ENCODE peak calls at places on chromosomes 4 and X, in four cellular contexts. One of them, this sample, is unnamed.

GRCh38 chrX:146481735-146482134 is 327.8 kb upstream of the CXorf51B start:
- DNase-seq in HepG2: no peak
- DNase-seq in GM12878: no peak
- DNase-seq in K562: no peak
- DNase-seq in this sample: no peak

GRCh38 chrX:119427024-119427794 is 28.1 kb downstream of the SLC25A43 start:
- DNase-seq in K562: peak
- DNase-seq in GM12878: peak
- DNase-seq in HepG2: no peak
- DNase-seq in this sample: no peak

GRCh38 chrX:19555683-19556082 is 40.4 kb upstream of the MAP3K15 start:
- DNase-seq in HepG2: no peak
- DNase-seq in GM12878: no peak
- DNase-seq in K562: no peak
- DNase-seq in this sample: no peak

GRCh38 chrX:108641589-108642272 is 94.6 kb downstream of the IRS4 start:
- DNase-seq in HepG2: no peak
- DNase-seq in K562: no peak
- DNase-seq in GM12878: no peak
- DNase-seq in this sample: no peak

GRCh38 chrX:9555354-9555753 is 90.5 kb downstream of the TBL1X start:
- DNase-seq in GM12878: no peak
- DNase-seq in K562: no peak
- DNase-seq in HepG2: no peak
- DNase-seq in this sample: no peak

GRCh38 chrX:12956704-12957541 is 18.0 kb upstream of the TMSB4X start:
- DNase-seq in GM12878: peak
- DNase-seq in HepG2: no peak
- DNase-seq in K562: peak
- DNase-seq in this sample: no peak

GRCh38 chr4:144557404-144557803 is 88.6 kb upstream of the HHIP start:
- DNase-seq in GM12878: no peak
- DNase-seq in HepG2: no peak
- DNase-seq in K562: no peak
- DNase-seq in this sample: no peak

GRCh38 chr4:54784188-54784671 is 126.5 kb downstream of the KIT start:
- DNase-seq in GM12878: no peak
- DNase-seq in K562: peak
- DNase-seq in HepG2: no peak
- DNase-seq in this sample: no peak

GRCh38 chr4:96315815-96316214 is 475.9 kb downstream of the PDHA2 start:
- DNase-seq in HepG2: no peak
- DNase-seq in GM12878: no peak
- DNase-seq in K562: no peak
- DNase-seq in this sample: no peak

GRCh38 chr4:53421791-53422190 is 44.4 kb downstream of the FIP1L1 start:
- DNase-seq in HepG2: no peak
- DNase-seq in GM12878: no peak
- DNase-seq in K562: no peak
- DNase-seq in this sample: no peak

GRCh38 chr4:24213936-24214335 is 324.1 kb upstream of the PPARGC1A start:
- DNase-seq in GM12878: no peak
- DNase-seq in HepG2: no peak
- DNase-seq in K562: no peak
- DNase-seq in this sample: no peak

GRCh38 chr4:63700569-63700968 is 708.7 kb downstream of the TECRL start:
- DNase-seq in K562: no peak
- DNase-seq in GM12878: no peak
- DNase-seq in HepG2: no peak
- DNase-seq in this sample: no peak

GRCh38 chrX:37722595-37722994 is 37.0 kb downstream of the XK start:
- DNase-seq in GM12878: no peak
- DNase-seq in K562: no peak
- DNase-seq in HepG2: no peak
- DNase-seq in this sample: no peak

GRCh38 chr4:160495356-160495755 is 1392.5 kb downstream of the RAPGEF2 start:
- DNase-seq in GM12878: no peak
- DNase-seq in HepG2: no peak
- DNase-seq in K562: no peak
- DNase-seq in this sample: no peak

GRCh38 chr4:95694411-95694810 is 145.5 kb upstream of the PDHA2 start:
- DNase-seq in GM12878: no peak
- DNase-seq in K562: no peak
- DNase-seq in HepG2: no peak
- DNase-seq in this sample: no peak

GRCh38 chrX:47247206-47247998 is 14.6 kb downstream of the USP11 start:
- DNase-seq in GM12878: no peak
- DNase-seq in HepG2: no peak
- DNase-seq in K562: no peak
- DNase-seq in this sample: no peak

DNA sequence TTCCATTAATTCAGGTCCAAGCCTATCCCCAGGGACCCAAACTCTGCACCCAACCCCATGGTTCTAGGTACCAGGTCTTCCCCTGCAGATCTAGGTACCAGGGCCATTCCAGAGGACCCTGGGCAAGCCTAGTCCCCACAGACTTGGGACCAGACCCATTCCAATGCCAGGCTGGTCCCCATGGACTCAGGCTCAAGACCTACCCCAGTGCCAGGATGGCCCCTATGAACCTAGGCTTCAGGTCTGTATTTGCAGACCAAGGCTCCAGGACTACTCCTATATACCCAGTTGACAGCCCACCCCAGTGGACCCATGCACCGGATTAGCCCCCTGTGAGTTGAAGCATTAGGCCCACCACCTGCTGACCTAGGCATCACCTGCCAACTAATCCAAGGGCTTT is 8.9 kb downstream of the MTHFD2L start:
- DNase-seq in K562: no peak
- DNase-seq in GM12878: no peak
- DNase-seq in HepG2: no peak
- DNase-seq in this sample: no peak
- TF ChIP-seq TARDBP in K562: no peak
- TF ChIP-seq TARDBP in GM12878: no peak
- TF ChIP-seq TARDBP in HepG2: no peak
- TF ChIP-seq TARDBP in this sample: no peak

DNA sequence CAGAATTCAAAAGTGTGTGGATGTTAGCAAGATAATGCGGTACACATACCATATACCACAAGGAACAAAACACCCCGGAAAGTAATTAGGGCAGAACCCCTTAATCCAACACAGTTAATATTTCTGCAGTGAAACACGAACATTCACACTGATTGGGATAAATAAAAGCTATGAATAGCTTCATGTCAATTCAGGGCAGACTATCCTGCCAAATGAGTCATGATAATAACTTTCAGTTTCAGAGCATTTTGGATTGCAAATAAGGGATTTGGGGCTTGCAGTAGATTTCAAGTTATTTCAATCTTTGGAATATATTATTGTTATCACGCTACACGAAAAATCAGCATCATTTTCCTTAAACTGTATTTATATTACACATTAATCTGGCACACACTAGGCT is 24.3 kb downstream of the IRF2 start:
- DNase-seq in K562: no peak
- DNase-seq in GM12878: no peak
- DNase-seq in HepG2: no peak
- DNase-seq in this sample: no peak
- TF ChIP-seq BHLHE40 in K562: no peak
- TF ChIP-seq BHLHE40 in GM12878: no peak
- TF ChIP-seq BHLHE40 in HepG2: no peak
- TF ChIP-seq BHLHE40 in this sample: no peak

GRCh38 chrX:137915466-137915865 is 349.5 kb downstream of the ZIC3 start:
- DNase-seq in K562: peak
- DNase-seq in HepG2: no peak
- DNase-seq in GM12878: no peak
- DNase-seq in this sample: no peak

GRCh38 chrX:137916090-137916746 is 350.3 kb downstream of the ZIC3 start:
- DNase-seq in GM12878: no peak
- DNase-seq in HepG2: no peak
- DNase-seq in K562: peak
- DNase-seq in this sample: no peak
- TF ChIP-seq TARDBP in GM12878: no peak
- TF ChIP-seq TARDBP in HepG2: no peak
- TF ChIP-seq TARDBP in K562: no peak
- TF ChIP-seq TARDBP in this sample: no peak

GRCh38 chrX:70171636-70172035 is 5.6 kb upstream of the DGAT2L6 start:
- DNase-seq in K562: no peak
- DNase-seq in GM12878: no peak
- DNase-seq in HepG2: no peak
- DNase-seq in this sample: no peak
- TF ChIP-seq BHLHE40 in K562: no peak
- TF ChIP-seq BHLHE40 in GM12878: no peak
- TF ChIP-seq BHLHE40 in HepG2: no peak
- TF ChIP-seq BHLHE40 in this sample: no peak

DNA sequence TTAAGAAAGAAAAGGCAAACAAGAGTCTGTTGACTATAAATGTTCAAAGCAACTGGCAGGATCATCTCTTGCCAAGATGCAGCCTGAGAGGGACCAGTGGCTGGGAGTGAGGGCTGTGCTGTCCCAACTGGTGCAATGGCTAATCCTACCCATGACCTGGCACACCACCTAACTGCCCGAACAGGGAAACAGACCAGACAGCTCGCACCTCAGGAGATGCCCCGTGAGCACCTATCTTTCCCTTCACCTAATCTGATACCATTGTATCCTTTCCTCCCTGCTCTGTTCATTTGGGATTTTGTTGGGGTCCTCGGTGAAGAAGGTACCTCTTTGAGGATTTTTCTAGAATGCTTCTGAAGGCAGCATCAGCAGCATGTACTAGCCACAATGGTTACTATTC is 206.5 kb upstream of the MAMLD1 start:
- DNase-seq in GM12878: no peak
- DNase-seq in HepG2: no peak
- DNase-seq in K562: no peak
- DNase-seq in this sample: no peak
- TF ChIP-seq TARDBP in GM12878: no peak
- TF ChIP-seq TARDBP in HepG2: no peak
- TF ChIP-seq TARDBP in K562: no peak
- TF ChIP-seq TARDBP in this sample: no peak

GRCh38 chr4:125456075-125456474 is 141.3 kb downstream of the FAT4 start:
- DNase-seq in HepG2: no peak
- DNase-seq in GM12878: no peak
- DNase-seq in K562: no peak
- DNase-seq in this sample: no peak
- TF ChIP-seq BHLHE40 in HepG2: no peak
- TF ChIP-seq BHLHE40 in GM12878: no peak
- TF ChIP-seq BHLHE40 in K562: no peak
- TF ChIP-seq BHLHE40 in this sample: no peak

GRCh38 chr4:45475490-45475889 is 648.4 kb downstream of the GABRG1 start:
- DNase-seq in GM12878: no peak
- DNase-seq in K562: no peak
- DNase-seq in HepG2: no peak
- DNase-seq in this sample: no peak
- TF ChIP-seq TARDBP in GM12878: no peak
- TF ChIP-seq TARDBP in K562: no peak
- TF ChIP-seq TARDBP in HepG2: no peak
- TF ChIP-seq TARDBP in this sample: no peak

GRCh38 chrX:48934581-48935331 is 15.9 kb upstream of the PIM2 start:
- DNase-seq in K562: no peak
- DNase-seq in HepG2: no peak
- DNase-seq in GM12878: no peak
- DNase-seq in this sample: no peak
- TF ChIP-seq BHLHE40 in K562: no peak
- TF ChIP-seq BHLHE40 in HepG2: no peak
- TF ChIP-seq BHLHE40 in GM12878: no peak
- TF ChIP-seq BHLHE40 in this sample: no peak